ENCODE peak calls at places on chromosomes 12 and 14, in six cellular contexts. One of them, this sample, is unnamed.

GRCh38 chr14:20719777-20720176 is 25.9 kb upstream of the EDDM3A start:
- DNase-seq in tibial nerve: no peak
- DNase-seq in mesendoderm: no peak
- DNase-seq in mesenchymal stem cell: no peak
- DNase-seq in lower lobe of right lung: no peak
- DNase-seq in A549: no peak
- DNase-seq in this sample: peak

GRCh38 chr14:47536341-47536740 is 139.1 kb downstream of the MDGA2 start:
- DNase-seq in tibial nerve: no peak
- DNase-seq in mesendoderm: no peak
- DNase-seq in mesenchymal stem cell: no peak
- DNase-seq in lower lobe of right lung: no peak
- DNase-seq in A549: no peak
- DNase-seq in this sample: no peak

GRCh38 chr12:52952082-52952801 is 3.3 kb downstream of the KRT18 start:
- DNase-seq in tibial nerve: no peak
- DNase-seq in mesendoderm: no peak
- DNase-seq in mesenchymal stem cell: no peak
- DNase-seq in lower lobe of right lung: peak
- DNase-seq in A549: peak
- DNase-seq in this sample: no peak

GRCh38 chr12:27900920-27901879 is 71.3 kb downstream of the PTHLH start:
- DNase-seq in tibial nerve: no peak
- DNase-seq in mesendoderm: no peak
- DNase-seq in mesenchymal stem cell: no peak
- DNase-seq in lower lobe of right lung: no peak
- DNase-seq in A549: no peak
- DNase-seq in this sample: no peak

GRCh38 chr14:100289916-100290606 is 16.2 kb downstream of the SLC25A29 start:
- DNase-seq in tibial nerve: no peak
- DNase-seq in mesendoderm: no peak
- DNase-seq in mesenchymal stem cell: no peak
- DNase-seq in lower lobe of right lung: no peak
- DNase-seq in A549: no peak
- DNase-seq in this sample: no peak

GRCh38 chr12:34398366-34398705 is 376.0 kb downstream of the ALG10 start:
- DNase-seq in tibial nerve: peak
- DNase-seq in mesendoderm: no peak
- DNase-seq in mesenchymal stem cell: no peak
- DNase-seq in lower lobe of right lung: peak
- DNase-seq in A549: no peak
- DNase-seq in this sample: no peak

GRCh38 chr12:15984097-15984800 is 73.1 kb downstream of the DERA start:
- DNase-seq in tibial nerve: no peak
- DNase-seq in mesendoderm: no peak
- DNase-seq in mesenchymal stem cell: no peak
- DNase-seq in lower lobe of right lung: no peak
- DNase-seq in A549: no peak
- DNase-seq in this sample: no peak

GRCh38 chr14:104113631-104114420 is 24.6 kb upstream of the KIF26A start:
- DNase-seq in tibial nerve: no peak
- DNase-seq in mesendoderm: no peak
- DNase-seq in mesenchymal stem cell: no peak
- DNase-seq in lower lobe of right lung: no peak
- DNase-seq in A549: no peak
- DNase-seq in this sample: no peak

GRCh38 chr14:95463173-95463901 is 53.1 kb downstream of the SYNE3 start:
- DNase-seq in tibial nerve: no peak
- DNase-seq in mesendoderm: no peak
- DNase-seq in mesenchymal stem cell: no peak
- DNase-seq in lower lobe of right lung: no peak
- DNase-seq in A549: no peak
- DNase-seq in this sample: no peak

GRCh38 chr12:77943466-77943865 is 112.8 kb downstream of the NAV3 start:
- DNase-seq in tibial nerve: no peak
- DNase-seq in mesendoderm: peak
- DNase-seq in mesenchymal stem cell: peak
- DNase-seq in lower lobe of right lung: no peak
- DNase-seq in A549: peak
- DNase-seq in this sample: peak

GRCh38 chr12:2273288-2273687 is 220.5 kb downstream of the CACNA1C start:
- DNase-seq in tibial nerve: no peak
- DNase-seq in mesendoderm: no peak
- DNase-seq in mesenchymal stem cell: no peak
- DNase-seq in lower lobe of right lung: no peak
- DNase-seq in A549: no peak
- DNase-seq in this sample: no peak

GRCh38 chr12:50088577-50089335 is 3.6 kb downstream of the SMARCD1 start:
- DNase-seq in tibial nerve: no peak
- DNase-seq in mesendoderm: peak
- DNase-seq in mesenchymal stem cell: peak
- DNase-seq in lower lobe of right lung: no peak
- DNase-seq in A549: peak
- DNase-seq in this sample: no peak

GRCh38 chr12:17511369-17511768 is 578.6 kb downstream of the RERGL start:
- DNase-seq in tibial nerve: no peak
- DNase-seq in mesendoderm: peak
- DNase-seq in mesenchymal stem cell: no peak
- DNase-seq in lower lobe of right lung: no peak
- DNase-seq in A549: peak
- DNase-seq in this sample: no peak

GRCh38 chr12:30794591-30795409 is 40.0 kb upstream of the CAPRIN2 start:
- DNase-seq in tibial nerve: no peak
- DNase-seq in mesendoderm: peak
- DNase-seq in mesenchymal stem cell: peak
- DNase-seq in lower lobe of right lung: no peak
- DNase-seq in A549: peak
- DNase-seq in this sample: no peak

GRCh38 chr12:68482660-68483059 is 128.0 kb upstream of the RAP1B start:
- DNase-seq in tibial nerve: no peak
- DNase-seq in mesendoderm: no peak
- DNase-seq in mesenchymal stem cell: no peak
- DNase-seq in lower lobe of right lung: no peak
- DNase-seq in A549: no peak
- DNase-seq in this sample: no peak

GRCh38 chr12:93089805-93090569 is 160.9 kb upstream of the EEA1 start:
- DNase-seq in tibial nerve: no peak
- DNase-seq in mesendoderm: no peak
- DNase-seq in mesenchymal stem cell: peak
- DNase-seq in lower lobe of right lung: no peak
- DNase-seq in A549: peak
- DNase-seq in this sample: peak

GRCh38 chr12:121787063-121787774 is 6.3 kb downstream of the RHOF start:
- DNase-seq in tibial nerve: no peak
- DNase-seq in mesendoderm: no peak
- DNase-seq in mesenchymal stem cell: no peak
- DNase-seq in lower lobe of right lung: no peak
- DNase-seq in A549: peak
- DNase-seq in this sample: no peak

GRCh38 chr12:111434680-111435338 is 29.1 kb downstream of the SH2B3 start:
- DNase-seq in tibial nerve: no peak
- DNase-seq in mesendoderm: no peak
- DNase-seq in mesenchymal stem cell: peak
- DNase-seq in lower lobe of right lung: no peak
- DNase-seq in A549: no peak
- DNase-seq in this sample: no peak

GRCh38 chr12:32903763-32904162 is 7.2 kb upstream of the PKP2 start:
- DNase-seq in tibial nerve: no peak
- DNase-seq in mesendoderm: no peak
- DNase-seq in mesenchymal stem cell: no peak
- DNase-seq in lower lobe of right lung: no peak
- DNase-seq in A549: no peak
- DNase-seq in this sample: no peak

GRCh38 chr14:57828713-57829112 is 37.2 kb downstream of the SLC35F4 start:
- DNase-seq in tibial nerve: no peak
- DNase-seq in mesendoderm: no peak
- DNase-seq in mesenchymal stem cell: no peak
- DNase-seq in lower lobe of right lung: no peak
- DNase-seq in A549: no peak
- DNase-seq in this sample: no peak

GRCh38 chr12:6489449-6489848 is 3.6 kb downstream of the MRPL51 start:
- DNase-seq in tibial nerve: no peak
- DNase-seq in mesendoderm: no peak
- DNase-seq in mesenchymal stem cell: no peak
- DNase-seq in lower lobe of right lung: no peak
- DNase-seq in A549: no peak
- DNase-seq in this sample: no peak

GRCh38 chr12:94100254-94100653 is 48.1 kb upstream of the PLXNC1 start:
- DNase-seq in tibial nerve: no peak
- DNase-seq in mesendoderm: peak
- DNase-seq in mesenchymal stem cell: no peak
- DNase-seq in lower lobe of right lung: no peak
- DNase-seq in A549: peak
- DNase-seq in this sample: peak

GRCh38 chr12:112466835-112467234 is 48.1 kb downstream of the PTPN11 start:
- DNase-seq in tibial nerve: no peak
- DNase-seq in mesendoderm: no peak
- DNase-seq in mesenchymal stem cell: no peak
- DNase-seq in lower lobe of right lung: no peak
- DNase-seq in A549: no peak
- DNase-seq in this sample: no peak

GRCh38 chr12:179885-180284 is 34.1 kb downstream of the SLC6A12 start:
- DNase-seq in tibial nerve: no peak
- DNase-seq in mesendoderm: no peak
- DNase-seq in mesenchymal stem cell: no peak
- DNase-seq in lower lobe of right lung: no peak
- DNase-seq in A549: no peak
- DNase-seq in this sample: no peak

GRCh38 chr12:111068281-111068680 is 147.9 kb upstream of the MYL2 start:
- DNase-seq in tibial nerve: no peak
- DNase-seq in mesendoderm: no peak
- DNase-seq in mesenchymal stem cell: no peak
- DNase-seq in lower lobe of right lung: no peak
- DNase-seq in A549: no peak
- DNase-seq in this sample: no peak

GRCh38 chr14:65243766-65244442 is 141.6 kb upstream of the MAX start:
- DNase-seq in tibial nerve: no peak
- DNase-seq in mesendoderm: no peak
- DNase-seq in mesenchymal stem cell: no peak
- DNase-seq in lower lobe of right lung: no peak
- DNase-seq in A549: peak
- DNase-seq in this sample: no peak

GRCh38 chr12:127327986-127328385 is 939.0 kb upstream of the TMEM132C start:
- DNase-seq in tibial nerve: no peak
- DNase-seq in mesendoderm: no peak
- DNase-seq in mesenchymal stem cell: no peak
- DNase-seq in lower lobe of right lung: no peak
- DNase-seq in A549: no peak
- DNase-seq in this sample: no peak

GRCh38 chr14:24367506-24368214 is at the start of gene NFATC4:
- DNase-seq in tibial nerve: peak
- DNase-seq in mesendoderm: peak
- DNase-seq in mesenchymal stem cell: peak
- DNase-seq in lower lobe of right lung: peak
- DNase-seq in A549: peak
- DNase-seq in this sample: no peak
- H3K27ac ChIP-seq in tibial nerve: peak
- H3K27ac ChIP-seq in mesendoderm: peak
- H3K27ac ChIP-seq in mesenchymal stem cell: peak
- H3K27ac ChIP-seq in lower lobe of right lung: peak
- H3K27ac ChIP-seq in A549: peak
- H3K27ac ChIP-seq in this sample: peak

GRCh38 chr12:97552410-97553050 is 89.9 kb downstream of the RMST start:
- DNase-seq in tibial nerve: no peak
- DNase-seq in mesendoderm: no peak
- DNase-seq in mesenchymal stem cell: peak
- DNase-seq in lower lobe of right lung: no peak
- DNase-seq in A549: no peak
- DNase-seq in this sample: no peak
- H3K27ac ChIP-seq in tibial nerve: no peak
- H3K27ac ChIP-seq in mesendoderm: no peak
- H3K27ac ChIP-seq in mesenchymal stem cell: no peak
- H3K27ac ChIP-seq in lower lobe of right lung: peak
- H3K27ac ChIP-seq in A549: no peak
- H3K27ac ChIP-seq in this sample: no peak

GRCh38 chr14:60178820-60179219 is 13.6 kb upstream of the DHRS7 start:
- DNase-seq in tibial nerve: no peak
- DNase-seq in mesendoderm: no peak
- DNase-seq in mesenchymal stem cell: no peak
- DNase-seq in lower lobe of right lung: no peak
- DNase-seq in A549: no peak
- DNase-seq in this sample: no peak
- H3K27ac ChIP-seq in tibial nerve: no peak
- H3K27ac ChIP-seq in mesendoderm: no peak
- H3K27ac ChIP-seq in mesenchymal stem cell: no peak
- H3K27ac ChIP-seq in lower lobe of right lung: no peak
- H3K27ac ChIP-seq in A549: no peak
- H3K27ac ChIP-seq in this sample: peak

GRCh38 chr14:22434030-22434429 is 155.0 kb downstream of the DAD1 start:
- DNase-seq in tibial nerve: no peak
- DNase-seq in mesendoderm: peak
- DNase-seq in mesenchymal stem cell: no peak
- DNase-seq in lower lobe of right lung: no peak
- DNase-seq in A549: no peak
- DNase-seq in this sample: no peak
- H3K27ac ChIP-seq in tibial nerve: no peak
- H3K27ac ChIP-seq in mesendoderm: no peak
- H3K27ac ChIP-seq in mesenchymal stem cell: no peak
- H3K27ac ChIP-seq in lower lobe of right lung: no peak
- H3K27ac ChIP-seq in A549: no peak
- H3K27ac ChIP-seq in this sample: no peak

GRCh38 chr12:47808049-47808448 is 11.7 kb downstream of the HDAC7 start:
- DNase-seq in tibial nerve: no peak
- DNase-seq in mesendoderm: peak
- DNase-seq in mesenchymal stem cell: peak
- DNase-seq in lower lobe of right lung: peak
- DNase-seq in A549: no peak
- DNase-seq in this sample: no peak

GRCh38 chr12:47807338-47807737 is 12.4 kb downstream of the HDAC7 start:
- DNase-seq in tibial nerve: no peak
- DNase-seq in mesendoderm: no peak
- DNase-seq in mesenchymal stem cell: no peak
- DNase-seq in lower lobe of right lung: no peak
- DNase-seq in A549: no peak
- DNase-seq in this sample: no peak

GRCh38 chr12:47811070-47811391 is 8.7 kb downstream of the HDAC7 start:
- DNase-seq in tibial nerve: no peak
- DNase-seq in mesendoderm: peak
- DNase-seq in mesenchymal stem cell: peak
- DNase-seq in lower lobe of right lung: no peak
- DNase-seq in A549: no peak
- DNase-seq in this sample: no peak

GRCh38 chr12:47811581-47812484 is 7.9 kb downstream of the HDAC7 start:
- DNase-seq in tibial nerve: peak
- DNase-seq in mesendoderm: no peak
- DNase-seq in mesenchymal stem cell: peak
- DNase-seq in lower lobe of right lung: no peak
- DNase-seq in A549: no peak
- DNase-seq in this sample: no peak

GRCh38 chr12:47808574-47809380 is 10.9 kb downstream of the HDAC7 start:
- DNase-seq in tibial nerve: no peak
- DNase-seq in mesendoderm: peak
- DNase-seq in mesenchymal stem cell: peak
- DNase-seq in lower lobe of right lung: no peak
- DNase-seq in A549: no peak
- DNase-seq in this sample: no peak
- H3K27ac ChIP-seq in tibial nerve: peak
- H3K27ac ChIP-seq in mesendoderm: no peak
- H3K27ac ChIP-seq in mesenchymal stem cell: peak
- H3K27ac ChIP-seq in lower lobe of right lung: peak
- H3K27ac ChIP-seq in A549: no peak
- H3K27ac ChIP-seq in this sample: peak

This sample was measured in epithelial cell of prostate.